ENCODE peak calls at places on chromosomes 1 and 21, in four cellular contexts. W, L, X and E are unnamed samples.

GRCh38 chr1:231386472-231386871 is 35.6 kb downstream of the EGLN1 start:
- DNase-seq in W (no peak), L (no peak), X (no peak), E (no peak)

GRCh38 chr1:22104865-22105437 is 37.9 kb downstream of the WNT4 start:
- DNase-seq in L (no peak), X (no peak), W (no peak), E (no peak)

GRCh38 chr1:185869590-185869989 is 135.4 kb downstream of the HMCN1 start:
- DNase-seq in L (no peak), W (no peak), X (no peak), E (no peak)

GRCh38 chr21:44579056-44579832 is 1.2 kb downstream of the KRTAP10-5 start:
- DNase-seq in L (no peak), W (no peak), X (no peak), E (no peak)

GRCh38 chr1:11051781-11052510 is 4.9 kb upstream of the MASP2 start:
- DNase-seq in W (no peak), X (no peak), L (no peak), E (no peak)

GRCh38 chr1:156123356-156124196 is 9.1 kb downstream of the LMNA start:
- DNase-seq in W (peak), L (peak), X (no peak), E (no peak)

GRCh38 chr1:201383647-201384405 is 6.3 kb upstream of the TNNT2 start:
- DNase-seq in W (no peak), L (no peak), X (no peak), E (no peak)

GRCh38 chr1:31348449-31348848 is 24.4 kb downstream of the FABP3 start:
- DNase-seq in X (no peak), L (no peak), W (no peak), E (no peak)

GRCh38 chr1:31723828-31724359 is 20.1 kb upstream of the COL16A1 start:
- DNase-seq in W (peak), L (no peak), X (no peak), E (no peak)

GRCh38 chr1:206935491-206936067 is 10.7 kb downstream of the PIGR start:
- DNase-seq in W (peak), X (no peak), L (no peak), E (peak)

GRCh38 chr1:181149326-181150000 is 61.0 kb downstream of the IER5 start:
- DNase-seq in X (no peak), L (no peak), W (no peak), E (no peak)

GRCh38 chr1:25771246-25772114 is 28.5 kb upstream of the SELENON start:
- DNase-seq in W (no peak), X (no peak), L (no peak), E (peak)

GRCh38 chr1:172638885-172639831 is 19.7 kb upstream of the FASLG start:
- DNase-seq in X (no peak), L (peak), W (no peak), E (no peak)

GRCh38 chr1:199282910-199283309 is 644.1 kb downstream of the PTPRC start:
- DNase-seq in L (no peak), X (no peak), W (no peak), E (no peak)

GRCh38 chr21:37797403-37797802 is 118.9 kb downstream of the KCNJ6 start:
- DNase-seq in L (no peak), X (no peak), W (no peak), E (no peak)

GRCh38 chr1:1776672-1777393 is 1.4 kb downstream of the NADK start:
- DNase-seq in X (no peak), L (no peak), W (no peak), E (no peak)

GRCh38 chr1:213993929-213994328 is 6.2 kb downstream of the PROX1 start:
- DNase-seq in L (no peak), W (no peak), X (no peak), E (no peak)

GRCh38 chr1:2039251-2039650 is 11.0 kb upstream of the PRKCZ start:
- DNase-seq in L (no peak), W (no peak), X (no peak), E (no peak)

GRCh38 chr1:94646151-94646643 is 104.6 kb upstream of the F3 start:
- DNase-seq in X (no peak), L (no peak), W (no peak), E (no peak)

GRCh38 chr21:42389449-42389835 is 6.4 kb downstream of the TMPRSS3 start:
- DNase-seq in L (no peak), X (no peak), W (no peak), E (no peak)

GRCh38 chr1:47940321-47940720 is 56.9 kb downstream of the TRABD2B start:
- DNase-seq in X (no peak), L (no peak), W (no peak), E (no peak)

GRCh38 chr1:151706464-151707415 is 9.9 kb downstream of the CELF3 start:
- DNase-seq in X (no peak), L (no peak), W (no peak), E (no peak)

GRCh38 chr1:172003766-172004530 is 162.7 kb downstream of the DNM3 start:
- DNase-seq in X (no peak), L (no peak), W (no peak), E (no peak)

GRCh38 chr1:86441581-86441980 is 17.6 kb downstream of the CLCA2 start:
- DNase-seq in W (no peak), X (no peak), L (no peak), E (no peak)

GRCh38 chr1:245234217-245235120 is 79.7 kb downstream of the KIF26B start:
- DNase-seq in X (no peak), W (no peak), L (no peak), E (no peak)

GRCh38 chr1:168179411-168180147 is 817 bp downstream of the TIPRL start:
- DNase-seq in W (peak), L (no peak), X (no peak), E (no peak)

GRCh38 chr21:38948377-38948776 is 142.6 kb downstream of the ETS2 start:
- DNase-seq in L (no peak), X (no peak), W (no peak), E (no peak)

GRCh38 chr1:150560011-150560438 is 10.8 kb downstream of the ADAMTSL4 start:
- DNase-seq in X (peak), W (peak), L (no peak), E (peak)

GRCh38 chr1:4963251-4963650 is 308.8 kb downstream of the AJAP1 start:
- DNase-seq in X (no peak), L (no peak), W (no peak), E (no peak)

GRCh38 chr1:112268408-112268807 is 127.6 kb upstream of the CTTNBP2NL start:
- DNase-seq in W (no peak), L (no peak), X (no peak), E (no peak)

GRCh38 chr1:16047791-16048475 is 4.4 kb downstream of the CLCNKB start:
- DNase-seq in L (no peak), X (no peak), W (no peak), E (no peak)

GRCh38 chr1:179706339-179706941 is 36.7 kb upstream of the FAM163A start:
- DNase-seq in L (no peak), X (peak), W (peak), E (peak)

GRCh38 chr21:37079211-37079824 is 6.3 kb downstream of the TTC3 start:
- DNase-seq in X (no peak), L (no peak), W (no peak), E (no peak)

GRCh38 chr1:39407496-39407888 is 83.9 kb upstream of the BMP8A start:
- DNase-seq in X (no peak), W (no peak), L (no peak), E (no peak)

GRCh38 chr1:41241748-41242644 is at the start of gene SCMH1:
- DNase-seq in X (peak), L (no peak), W (peak), E (peak)
- TF ChIP-seq POLR2A in X (no peak), L (peak), W (peak), E (no peak)

GRCh38 chr1:98556521-98557158 is 104.9 kb upstream of the SNX7 start:
- DNase-seq in L (no peak), X (no peak), W (peak), E (no peak)

GRCh38 chr1:98555814-98556213 is 105.7 kb upstream of the SNX7 start:
- DNase-seq in W (no peak), L (no peak), X (no peak), E (no peak)

GRCh38 chr1:98557808-98558390 is 103.6 kb upstream of the SNX7 start:
- DNase-seq in L (no peak), W (no peak), X (no peak), E (no peak)
- TF ChIP-seq TAF1 in L (no peak), W (no peak), X (no peak), E (no peak)

GRCh38 chr1:58551741-58552140 is 5.2 kb upstream of the OMA1 start:
- DNase-seq in W (no peak), X (no peak), L (no peak), E (no peak)
- TF ChIP-seq POLR2A in W (no peak), X (no peak), L (no peak), E (no peak)

GRCh38 chr1:23423415-23424170 is 955 bp downstream of the TCEA3 start:
- DNase-seq in X (no peak), W (no peak), L (no peak), E (no peak)

GRCh38 chr1:23421752-23422312 is 2.7 kb downstream of the TCEA3 start:
- DNase-seq in L (no peak), X (no peak), W (peak), E (no peak)

GRCh38 chr1:23422955-23423354 is 1.6 kb downstream of the TCEA3 start:
- DNase-seq in L (no peak), W (no peak), X (no peak), E (no peak)

GRCh38 chr1:23421343-23421742 is 3.2 kb downstream of the TCEA3 start:
- DNase-seq in W (no peak), L (no peak), X (no peak), E (no peak)

DNA sequence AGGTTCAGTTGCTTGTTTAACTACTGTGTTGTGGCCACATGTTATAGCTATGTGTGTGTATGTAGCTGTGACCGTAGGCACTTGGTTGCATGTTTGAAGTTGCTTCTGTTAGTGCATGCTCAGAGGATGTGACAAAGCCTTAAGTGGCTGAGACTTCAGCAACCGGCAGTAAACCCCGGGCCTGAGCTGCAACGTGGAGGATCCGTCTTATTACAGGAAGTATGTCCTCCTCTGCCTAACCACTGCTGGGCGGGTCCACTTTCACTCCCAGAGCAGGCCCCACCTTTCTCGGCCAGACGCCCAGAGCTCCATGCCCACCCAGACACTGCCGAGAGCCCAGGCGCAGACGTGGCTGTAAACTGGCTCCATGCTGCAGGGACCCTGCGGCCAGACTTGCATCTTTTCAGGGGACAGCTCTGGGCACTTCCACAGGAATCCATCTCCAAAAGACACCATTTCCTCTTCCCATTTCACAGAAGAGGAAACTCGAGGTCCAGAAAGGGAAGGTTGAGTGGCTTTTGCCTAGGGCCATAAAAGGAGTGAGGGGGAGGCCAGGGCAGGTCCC is 2.2 kb downstream of the TCEA3 start:
- DNase-seq in L (no peak), W (peak), X (no peak), E (no peak)
- TF ChIP-seq TAF1 in L (no peak), W (no peak), X (no peak), E (no peak)

GRCh38 chr1:85277802-85278201 is 1.4 kb upstream of the BCL10 start:
- DNase-seq in X (no peak), L (no peak), W (no peak), E (no peak)

GRCh38 chr1:85274969-85275453 is 1.4 kb downstream of the BCL10 start:
- DNase-seq in X (no peak), W (no peak), L (no peak), E (no peak)

GRCh38 chr1:85277027-85277625 is 694 bp upstream of the BCL10 start:
- DNase-seq in W (no peak), X (no peak), L (no peak), E (no peak)

GRCh38 chr1:85275701-85276289 is 637 bp downstream of the BCL10 start:
- DNase-seq in X (no peak), W (no peak), L (no peak), E (no peak)

DNA sequence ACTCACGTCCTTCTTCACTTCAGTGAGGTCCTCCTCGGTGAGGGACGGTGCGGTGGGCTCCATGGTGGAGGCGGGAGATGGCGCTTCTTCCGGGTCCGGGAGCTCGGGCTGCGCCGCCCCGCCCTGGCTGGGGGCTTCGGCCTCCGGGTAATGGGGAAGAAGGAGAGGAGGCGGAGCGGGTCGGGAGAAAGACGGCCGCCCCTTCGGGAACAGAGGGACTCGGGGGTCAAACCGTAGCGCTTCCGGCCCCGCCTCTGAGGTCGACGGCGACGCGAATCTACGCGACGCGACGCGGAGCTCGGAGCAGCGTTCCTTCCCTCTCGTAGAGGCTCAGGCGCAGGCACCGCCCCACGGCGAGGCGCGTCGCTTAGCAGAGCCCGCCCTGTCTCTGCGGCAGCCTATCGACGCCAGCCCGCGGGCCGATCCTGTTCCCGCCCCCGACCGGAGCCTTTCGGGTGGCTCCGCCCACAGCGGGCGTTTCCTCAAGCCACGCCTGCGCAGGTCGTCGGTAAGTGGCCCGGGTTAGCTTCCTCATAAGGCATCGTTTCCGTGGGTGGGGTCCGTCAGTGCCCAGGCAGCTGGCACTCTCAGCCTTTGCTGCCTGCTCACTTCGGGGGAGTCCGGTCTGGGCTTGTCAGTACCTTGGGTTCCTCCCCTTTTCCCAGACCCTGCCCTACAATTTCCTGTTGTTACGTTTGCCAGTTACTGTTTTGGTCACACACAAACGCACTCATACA is at the start of gene BCL10:
- DNase-seq in X (peak), L (peak), W (peak), E (peak)
- TF ChIP-seq POLR2A in X (peak), L (peak), W (peak), E (peak)

GRCh38 chr1:240888787-240889048 is 276.8 kb upstream of the GREM2 start:
- DNase-seq in W (no peak), X (no peak), L (no peak), E (no peak)
- TF ChIP-seq TAF1 in W (no peak), X (no peak), L (no peak), E (no peak)

DNA sequence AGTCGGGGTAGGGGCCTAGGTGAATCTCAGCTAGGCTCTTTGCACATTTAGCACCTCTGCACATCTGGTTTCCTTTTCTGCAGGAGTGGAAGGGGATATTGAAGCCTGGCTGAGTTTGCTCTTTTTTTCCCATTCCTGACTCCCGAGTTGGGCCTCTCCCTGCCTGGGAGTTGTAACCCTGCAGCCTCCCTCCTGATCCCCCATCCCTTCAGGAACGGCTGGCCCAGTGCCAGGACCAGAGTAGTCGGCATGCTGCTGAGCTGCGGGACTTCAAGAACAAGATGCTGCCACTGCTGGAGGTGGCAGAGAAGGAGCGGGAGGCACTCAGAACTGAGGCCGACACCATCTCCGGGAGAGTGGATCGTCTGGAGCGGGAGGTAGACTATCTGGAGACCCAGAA is 846 bp downstream of the OLFML3 start:
- DNase-seq in L (no peak), W (no peak), X (no peak), E (no peak)
- TF ChIP-seq POLR2A in L (no peak), W (no peak), X (no peak), E (no peak)

GRCh38 chr1:219066098-219066497 is 107.6 kb upstream of the LYPLAL1 start:
- DNase-seq in W (no peak), X (no peak), L (no peak), E (no peak)
- TF ChIP-seq TAF1 in W (no peak), X (no peak), L (no peak), E (no peak)